ENCODE peak calls at places on chromosomes 7 and 10, in eight cellular contexts. E is Peyer's patch, F is germinal center, P is NCI-H69, V is tibial nerve, H is neuronal stem cell, W is BE2C, Y is mammary epithelial cell. N is an unnamed sample.

GRCh38 chr7:51457079-51457478 is 140.5 kb upstream of the COBL start:
- DNase-seq in E (no peak), F (no peak), P (no peak), V (no peak), H (no peak), W (no peak), Y (no peak), N (no peak)

GRCh38 chr7:136523581-136523980 is 344.9 kb upstream of the CHRM2 start:
- DNase-seq in E (no peak), F (no peak), P (no peak), V (no peak), H (no peak), W (no peak), Y (no peak), N (peak; percentile 66)

GRCh38 chr10:110783509-110784103 is 88.1 kb upstream of the PDCD4 start:
- DNase-seq in E (no peak), F (no peak), P (no peak), V (no peak), H (no peak), W (no peak), Y (no peak), N (peak; percentile 53)

GRCh38 chr7:117230276-117231046 is 92.4 kb downstream of the WNT2 start:
- DNase-seq in E (no peak), F (no peak), P (no peak), V (no peak), H (no peak), W (no peak), Y (no peak), N (no peak)

GRCh38 chr7:149196705-149197171 is 1.4 kb downstream of the ZNF282 start:
- DNase-seq in E (no peak), F (no peak), P (peak; percentile 21), V (no peak), H (no peak), W (peak; percentile 31), Y (peak; percentile 31), N (no peak)

GRCh38 chr10:33352154-33352553 is 17.7 kb upstream of the NRP1 start:
- DNase-seq in E (no peak), F (no peak), P (peak; percentile 76), V (no peak), H (no peak), W (no peak), Y (peak; percentile 71), N (peak; percentile 32)

GRCh38 chr7:96740130-96740529 is 30.5 kb upstream of the SEM1 start:
- DNase-seq in E (no peak), F (no peak), P (peak; percentile 96), V (no peak), H (no peak), W (no peak), Y (no peak), N (no peak)

GRCh38 chr10:117553815-117554172 is 11.2 kb downstream of the EMX2 start:
- DNase-seq in E (no peak), F (no peak), P (no peak), V (no peak), H (no peak), W (no peak), Y (no peak), N (no peak)

GRCh38 chr10:22002531-22003110 is 909 bp downstream of the DNAJC1 start:
- DNase-seq in E (no peak), F (peak; percentile 27), P (peak; percentile 24), V (no peak), H (no peak), W (no peak), Y (peak; percentile 63), N (peak; percentile 23)

GRCh38 chr10:124558901-124559321 is 97.3 kb downstream of the LHPP start:
- DNase-seq in E (no peak), F (no peak), P (no peak), V (no peak), H (no peak), W (no peak), Y (no peak), N (no peak)

GRCh38 chr7:136359333-136359903 is 382.3 kb upstream of the MTPN start:
- DNase-seq in E (no peak), F (no peak), P (peak; percentile 44), V (no peak), H (no peak), W (no peak), Y (no peak), N (no peak)

GRCh38 chr7:120441850-120442249 is 168.9 kb downstream of the KCND2 start:
- DNase-seq in E (no peak), F (no peak), P (no peak), V (no peak), H (no peak), W (no peak), Y (no peak), N (no peak)

GRCh38 chr10:79049931-79050895 is 18.6 kb upstream of the ZMIZ1 start:
- DNase-seq in E (peak; percentile 49), F (no peak), P (no peak), V (no peak), H (no peak), W (no peak), Y (no peak), N (peak; percentile 26)

GRCh38 chr7:24812313-24812945 is 55.2 kb upstream of the GSDME start:
- DNase-seq in E (peak; percentile 55), F (peak; percentile 46), P (peak; percentile 37), V (no peak), H (peak; percentile 69), W (peak; percentile 37), Y (peak; percentile 39), N (peak; percentile 49)

GRCh38 chr7:158824028-158824427 is 5.3 kb downstream of the ESYT2 start:
- DNase-seq in E (no peak), F (no peak), P (no peak), V (no peak), H (no peak), W (no peak), Y (no peak), N (no peak)

GRCh38 chr10:31242902-31243301 is 76.1 kb upstream of the ZEB1 start:
- DNase-seq in E (no peak), F (no peak), P (no peak), V (no peak), H (no peak), W (peak; percentile 82), Y (peak; percentile 82), N (peak; percentile 2)

GRCh38 chr7:34756025-34756437 is 98.0 kb downstream of the NPSR1 start:
- DNase-seq in E (no peak), F (no peak), P (peak; percentile 80), V (no peak), H (no peak), W (no peak), Y (no peak), N (peak; percentile 5)

GRCh38 chr7:42236266-42237161 is 495 bp downstream of the GLI3 start:
- DNase-seq in E (no peak), F (peak; percentile 47), P (peak; percentile 35), V (peak; percentile 37), H (no peak), W (no peak), Y (peak; percentile 70), N (peak; percentile 84)